ENCODE peak calls at places on chromosome 13, in five cellular contexts. T, N, B, S and G are unnamed samples.

GRCh38 chr13:51724721-51725120 is 79.2 kb downstream of the DHRS12 start:
- DNase-seq in B (no peak), T (no peak), S (no peak), N (no peak), G (no peak)

GRCh38 chr13:49258097-49258796 is 10.5 kb downstream of the CDADC1 start:
- DNase-seq in B (no peak), T (no peak), S (no peak), N (no peak), G (no peak)

GRCh38 chr13:27188239-27188638 is 16.6 kb upstream of the USP12 start:
- DNase-seq in S (no peak), B (no peak), N (no peak), T (no peak), G (no peak)

GRCh38 chr13:61255035-61255796 is 160.4 kb downstream of the PCDH20 start:
- DNase-seq in B (no peak), T (no peak), S (peak), N (peak), G (peak)

GRCh38 chr13:35592457-35592856 is 116.0 kb upstream of the MAB21L1 start:
- DNase-seq in T (no peak), B (no peak), N (no peak), S (no peak), G (no peak)

GRCh38 chr13:98664047-98664446 is 87.1 kb upstream of the STK24 start:
- DNase-seq in T (no peak), S (peak), B (peak), N (no peak), G (peak)

GRCh38 chr13:46160474-46161066 is 21.4 kb downstream of the LCP1 start:
- DNase-seq in S (no peak), T (no peak), B (peak), N (peak), G (no peak)

GRCh38 chr13:74388626-74389025 is 254.4 kb upstream of the KLF12 start:
- DNase-seq in N (no peak), B (no peak), T (no peak), S (no peak), G (no peak)

GRCh38 chr13:19910336-19911072 is 47.1 kb upstream of the ZMYM5 start:
- DNase-seq in S (no peak), T (no peak), B (peak), N (no peak), G (no peak)

GRCh38 chr13:56561327-56561726 is 579.4 kb upstream of the PRR20A start:
- DNase-seq in N (peak), S (no peak), T (no peak), B (no peak), G (no peak)

GRCh38 chr13:51271008-51271407 is 48.8 kb downstream of the FAM124A start:
- DNase-seq in T (no peak), S (no peak), N (no peak), B (no peak), G (no peak)

GRCh38 chr13:76656496-76656895 is 229.7 kb downstream of the KCTD12 start:
- DNase-seq in B (no peak), T (no peak), N (no peak), S (no peak), G (no peak)

GRCh38 chr13:24151864-24152263 is 8.7 kb upstream of the SPATA13 start:
- DNase-seq in T (no peak), N (no peak), S (no peak), B (no peak), G (no peak)